ENCODE peak calls at places on chromosomes 4 and X, in four cellular contexts. C is K562, D is WTC11, Q is HEK293T. B is an unnamed sample.

GRCh38 chr4:10035130-10035529 is 13.8 kb upstream of the SLC2A9 start:
- DNase-seq in C (no peak), D (no peak), Q (no peak), B (no peak)

GRCh38 chrX:10444204-10444603 is 176.2 kb downstream of the MID1 start:
- DNase-seq in C (no peak), D (no peak), Q (no peak), B (no peak)

GRCh38 chrX:150569155-150569477 is 695 bp downstream of the MTM1 start:
- DNase-seq in C (no peak), D (no peak), Q (no peak), B (no peak)

GRCh38 chr4:173440888-173441287 is 42.0 kb upstream of the SCRG1 start:
- DNase-seq in C (no peak), D (no peak), Q (no peak), B (no peak)

GRCh38 chrX:40107291-40108083 is 9.7 kb upstream of the BCOR start:
- DNase-seq in C (no peak), D (no peak), Q (peak), B (peak)

GRCh38 chr4:11698846-11699590 is 270.3 kb upstream of the HS3ST1 start:
- DNase-seq in C (no peak), D (no peak), Q (no peak), B (no peak)

GRCh38 chr4:2446656-2447564 is 22.0 kb upstream of the RNF4 start:
- DNase-seq in C (no peak), D (no peak), Q (no peak), B (no peak)

GRCh38 chr4:142530724-142531123 is 315.4 kb downstream of the INPP4B start:
- DNase-seq in C (no peak), D (no peak), Q (no peak), B (no peak)

GRCh38 chr4:108940086-108941033 is 177.5 kb upstream of the ETNPPL start:
- DNase-seq in C (no peak), D (no peak), Q (no peak), B (no peak)

GRCh38 chr4:133154725-133155124 is 5.6 kb downstream of the PCDH10 start:
- DNase-seq in C (no peak), D (no peak), Q (peak), B (no peak)

GRCh38 chrX:24146283-24146865 is 3.2 kb upstream of the ZFX start:
- DNase-seq in C (no peak), D (no peak), Q (no peak), B (no peak)

GRCh38 chr4:8847764-8848163 is 23.9 kb downstream of the HMX1 start:
- DNase-seq in C (no peak), D (no peak), Q (peak), B (peak)

GRCh38 chr4:4564522-4564921 is 22.7 kb upstream of the STX18 start:
- DNase-seq in C (no peak), D (no peak), Q (no peak), B (no peak)

GRCh38 chr4:156970501-156971167 is 965 bp downstream of the PDGFC start:
- DNase-seq in C (no peak), D (peak), Q (peak), B (no peak)

GRCh38 chr4:83282049-83282535 is 2.5 kb downstream of the COQ2 start:
- DNase-seq in C (peak), D (no peak), Q (peak), B (peak)

GRCh38 chr4:41119867-41120295 is 94.5 kb downstream of the APBB2 start:
- DNase-seq in C (no peak), D (no peak), Q (no peak), B (no peak)

GRCh38 chr4:29565256-29565655 is 1154.9 kb upstream of the PCDH7 start:
- DNase-seq in C (no peak), D (no peak), Q (no peak), B (no peak)

GRCh38 chr4:137677851-137678250 is 145.6 kb upstream of the PCDH18 start:
- DNase-seq in C (no peak), D (no peak), Q (no peak), B (no peak)

GRCh38 chr4:11623726-11624037 is 195.0 kb upstream of the HS3ST1 start:
- DNase-seq in C (no peak), D (peak), Q (no peak), B (no peak)

GRCh38 chrX:153953892-153954617 is 9.6 kb upstream of the RENBP start:
- DNase-seq in C (no peak), D (no peak), Q (no peak), B (no peak)

GRCh38 chrX:68343551-68343950 is 89.7 kb downstream of the OPHN1 start:
- DNase-seq in C (no peak), D (no peak), Q (no peak), B (no peak)

GRCh38 chr4:182091128-182091527 is 152.1 kb upstream of the TENM3 start:
- DNase-seq in C (no peak), D (no peak), Q (no peak), B (no peak)

GRCh38 chrX:135518161-135518560 is 2.3 kb upstream of the INTS6L start:
- DNase-seq in C (no peak), D (no peak), Q (no peak), B (no peak)
- TF ChIP-seq SP1 in C (no peak), D (no peak), Q (no peak), B (no peak)

GRCh38 chr4:98641393-98641792 is 17.0 kb downstream of the TSPAN5 start:
- DNase-seq in C (no peak), D (no peak), Q (no peak), B (no peak)
- TF ChIP-seq SP1 in C (no peak), D (no peak), Q (no peak), B (no peak)

GRCh38 chr4:118968813-118969212 is 80.2 kb downstream of the SYNPO2 start:
- DNase-seq in C (no peak), D (no peak), Q (no peak), B (no peak)
- TF ChIP-seq SP1 in C (no peak), D (no peak), Q (no peak), B (no peak)

GRCh38 chr4:119314356-119314755 is 7.6 kb downstream of the FABP2 start:
- DNase-seq in C (no peak), D (no peak), Q (peak), B (no peak)
- TF ChIP-seq SP1 in C (no peak), D (no peak), Q (no peak), B (no peak)